ENCODE peak calls at places on chromosomes 13 and 19, in four cellular contexts. L is HepG2, F is SK-N-SH, Y is K562. I is an unnamed sample.

GRCh38 chr13:72023895-72024294 is 156.9 kb upstream of the DACH1 start:
- DNase-seq in L (no peak), F (no peak), Y (no peak), I (no peak)

GRCh38 chr19:55451522-55452380 is 8.7 kb upstream of the SHISA7 start:
- DNase-seq in L (no peak), F (peak), Y (peak), I (no peak)

GRCh38 chr13:83531022-83531421 is 351.3 kb downstream of the SLITRK1 start:
- DNase-seq in L (no peak), F (no peak), Y (no peak), I (no peak)

GRCh38 chr19:4390017-4390861 is 10.1 kb downstream of the SH3GL1 start:
- DNase-seq in L (no peak), F (no peak), Y (no peak), I (no peak)

GRCh38 chr19:51137812-51138425 is 4.2 kb upstream of the SIGLEC7 start:
- DNase-seq in L (no peak), F (no peak), Y (no peak), I (no peak)

GRCh38 chr19:30228113-30228725 is 144.0 kb upstream of the ZNF536 start:
- DNase-seq in L (no peak), F (peak), Y (no peak), I (no peak)

GRCh38 chr19:17420267-17420924 is 549 bp downstream of the MVB12A start:
- DNase-seq in L (no peak), F (peak), Y (peak), I (no peak)

GRCh38 chr19:57537953-57538547 is 10.9 kb downstream of the ZNF549 start:
- DNase-seq in L (no peak), F (no peak), Y (no peak), I (no peak)

GRCh38 chr19:17340302-17340870 is 3.0 kb downstream of the GTPBP3 start:
- DNase-seq in L (peak), F (no peak), Y (no peak), I (no peak)

GRCh38 chr13:32261567-32261966 is 53.6 kb downstream of the ZAR1L start:
- DNase-seq in L (no peak), F (peak), Y (peak), I (no peak)

GRCh38 chr13:21625366-21625765 is 21.4 kb upstream of the MICU2 start:
- DNase-seq in L (peak), F (peak), Y (peak), I (no peak)

GRCh38 chr13:99590519-99591011 is 89.3 kb downstream of the TM9SF2 start:
- DNase-seq in L (no peak), F (no peak), Y (no peak), I (no peak)

GRCh38 chr19:14434543-14435319 is 1.6 kb downstream of the PKN1 start:
- DNase-seq in L (peak), F (peak), Y (peak), I (no peak)

GRCh38 chr19:54418030-54418929 is 3.0 kb downstream of the TTYH1 start:
- DNase-seq in L (peak), F (no peak), Y (no peak), I (no peak)

GRCh38 chr19:7349961-7350711 is 1.4 kb downstream of the ARHGEF18 start:
- DNase-seq in L (no peak), F (no peak), Y (no peak), I (no peak)

GRCh38 chr13:50126378-50127016 is 111.3 kb downstream of the KCNRG start:
- DNase-seq in L (peak), F (no peak), Y (peak), I (no peak)

GRCh38 chr19:6800991-6801396 is 28.5 kb downstream of the VAV1 start:
- DNase-seq in L (peak), F (no peak), Y (no peak), I (no peak)

GRCh38 chr19:45790942-45791341 is 1.7 kb downstream of the DMWD start:
- DNase-seq in L (no peak), F (no peak), Y (no peak), I (no peak)

GRCh38 chr19:46221981-46222610 is 7.4 kb upstream of the IGFL1 start:
- DNase-seq in L (no peak), F (no peak), Y (no peak), I (no peak)

GRCh38 chr13:52195052-52195837 is 35.8 kb upstream of the NEK3 start:
- DNase-seq in L (no peak), F (peak), Y (no peak), I (no peak)

GRCh38 chr13:108960006-108960405 is 330.6 kb downstream of the MYO16 start:
- DNase-seq in L (no peak), F (no peak), Y (no peak), I (no peak)

GRCh38 chr19:45424191-45425058 is 708 bp upstream of the ERCC1 start:
- DNase-seq in L (peak), F (peak), Y (peak), I (no peak)

GRCh38 chr13:26377038-26377437 is 123.1 kb downstream of the CDK8 start:
- DNase-seq in L (peak), F (peak), Y (peak), I (no peak)

GRCh38 chr13:98997738-98998641 is 20.1 kb upstream of the DOCK9 start:
- DNase-seq in L (no peak), F (no peak), Y (no peak), I (no peak)

GRCh38 chr13:111610077-111610476 is 289.6 kb downstream of the TEX29 start:
- DNase-seq in L (no peak), F (no peak), Y (no peak), I (no peak)

GRCh38 chr19:51166846-51167490 is 24.9 kb downstream of the SIGLEC7 start:
- DNase-seq in L (no peak), F (no peak), Y (peak), I (no peak)

GRCh38 chr19:6494438-6495036 is 7.6 kb downstream of the TUBB4A start:
- DNase-seq in L (no peak), F (no peak), Y (no peak), I (no peak)

GRCh38 chr19:50663280-50663790 is 14.1 kb downstream of the C19orf81 start:
- DNase-seq in L (peak), F (peak), Y (peak), I (no peak)

GRCh38 chr19:17848598-17849292 is 963 bp upstream of the JAK3 start:
- DNase-seq in L (no peak), F (peak), Y (no peak), I (no peak)

GRCh38 chr13:23418776-23419683 is 14.5 kb downstream of the SACS start:
- DNase-seq in L (no peak), F (no peak), Y (no peak), I (no peak)

DNA sequence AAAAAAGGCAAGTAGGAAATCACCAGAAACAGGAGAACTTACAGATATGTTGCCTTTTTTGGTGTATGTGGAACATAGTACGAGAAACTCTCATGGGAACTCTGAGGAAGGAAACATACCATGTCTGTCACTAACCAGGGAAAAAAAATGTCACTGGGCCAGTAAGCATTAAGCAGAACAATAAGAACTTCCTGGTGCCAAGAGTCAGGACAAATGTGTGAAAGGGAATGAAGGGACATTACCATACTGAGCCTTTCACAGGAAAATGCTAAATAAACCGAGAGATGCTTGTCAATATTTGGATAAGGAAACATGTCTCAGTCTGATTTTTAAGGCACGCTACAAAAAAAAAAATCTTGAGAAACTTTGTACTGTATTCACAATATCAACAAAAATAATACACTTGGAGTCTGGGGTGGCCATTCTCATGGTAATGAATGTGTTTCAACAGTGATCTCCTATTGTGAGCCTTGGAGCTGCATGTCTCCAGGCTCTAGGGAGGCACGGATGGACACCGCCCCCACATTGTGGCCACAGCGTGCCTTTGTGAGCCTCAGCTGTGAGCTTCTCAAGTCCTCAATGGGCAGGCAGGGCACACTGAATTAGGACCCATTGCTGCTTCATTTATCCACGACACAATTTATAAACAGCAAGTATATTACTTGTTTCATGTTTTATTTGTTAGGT is 113.0 kb upstream of the ARGLU1 start:
- DNase-seq in L (no peak), F (no peak), Y (no peak), I (no peak)
- TF ChIP-seq NFIC in L (no peak), F (no peak), Y (no peak), I (no peak)

DNA sequence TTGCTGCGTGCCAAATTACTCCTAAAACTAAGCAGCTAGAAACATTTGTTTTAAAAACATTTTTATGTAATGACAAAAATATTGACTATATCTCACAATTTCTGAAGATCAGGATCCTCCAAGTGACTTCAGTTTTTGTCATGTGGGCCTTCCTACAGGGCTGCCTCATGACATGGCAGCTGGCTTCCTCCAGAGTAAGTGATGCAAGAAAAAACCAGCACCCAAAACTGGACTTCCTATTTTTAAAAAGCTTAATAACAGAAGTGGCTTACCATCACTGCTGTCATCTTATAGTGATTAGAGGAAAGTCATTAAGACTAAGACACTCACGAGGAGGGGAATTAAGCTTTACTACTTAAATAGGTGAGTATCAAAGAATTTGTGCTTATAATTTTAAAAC is 681.7 kb downstream of the PCDH17 start:
- DNase-seq in L (no peak), F (no peak), Y (no peak), I (no peak)
- TF ChIP-seq RFX5 in L (no peak), F (no peak), Y (no peak), I (no peak)

GRCh38 chr13:38216181-38216580 is 133.5 kb upstream of the UFM1 start:
- DNase-seq in L (no peak), F (no peak), Y (no peak), I (no peak)
- TF ChIP-seq NFIC in L (no peak), F (no peak), Y (no peak), I (no peak)

GRCh38 chr13:44052843-44053607 is 173.3 kb downstream of the LACC1 start:
- DNase-seq in L (no peak), F (no peak), Y (no peak), I (no peak)
- TF ChIP-seq RFX5 in L (no peak), F (no peak), Y (no peak), I (no peak)

I was measured in GM12878.